ENCODE peak calls at places on chromosomes 12 and 14, in four cellular contexts. One of them, this sample, is unnamed.

GRCh38 chr12:64670039-64670438 is 59.7 kb downstream of the RASSF3 start:
- DNase-seq in neural crest cell: no peak
- DNase-seq in activated CD4-positive, alpha-beta T cell treated with anti-CD3 and anti-CD28 coated beads for 48 hours: no peak
- DNase-seq in activated T-cell treated with anti-CD3 and anti-CD28 coated beads, Interleukin-2, amount 50 U/mL, for 1 hour: no peak
- DNase-seq in this sample: peak

GRCh38 chr12:131882804-131883520 is 11.5 kb upstream of the ULK1 start:
- DNase-seq in neural crest cell: no peak
- DNase-seq in activated CD4-positive, alpha-beta T cell treated with anti-CD3 and anti-CD28 coated beads for 48 hours: no peak
- DNase-seq in activated T-cell treated with anti-CD3 and anti-CD28 coated beads, Interleukin-2, amount 50 U/mL, for 1 hour: no peak
- DNase-seq in this sample: no peak

GRCh38 chr12:32240833-32241232 is 134.2 kb downstream of the BICD1 start:
- DNase-seq in neural crest cell: no peak
- DNase-seq in activated CD4-positive, alpha-beta T cell treated with anti-CD3 and anti-CD28 coated beads for 48 hours: no peak
- DNase-seq in activated T-cell treated with anti-CD3 and anti-CD28 coated beads, Interleukin-2, amount 50 U/mL, for 1 hour: no peak
- DNase-seq in this sample: no peak

GRCh38 chr12:124705545-124706138 is 138.2 kb upstream of the NCOR2 start:
- DNase-seq in neural crest cell: no peak
- DNase-seq in activated CD4-positive, alpha-beta T cell treated with anti-CD3 and anti-CD28 coated beads for 48 hours: no peak
- DNase-seq in activated T-cell treated with anti-CD3 and anti-CD28 coated beads, Interleukin-2, amount 50 U/mL, for 1 hour: no peak
- DNase-seq in this sample: no peak

GRCh38 chr12:15788266-15789214 is 648 bp downstream of the EPS8 start:
- DNase-seq in neural crest cell: peak
- DNase-seq in activated CD4-positive, alpha-beta T cell treated with anti-CD3 and anti-CD28 coated beads for 48 hours: no peak
- DNase-seq in activated T-cell treated with anti-CD3 and anti-CD28 coated beads, Interleukin-2, amount 50 U/mL, for 1 hour: no peak
- DNase-seq in this sample: peak

GRCh38 chr12:132275110-132275531 is 54.3 kb downstream of the GALNT9 start:
- DNase-seq in neural crest cell: peak
- DNase-seq in activated CD4-positive, alpha-beta T cell treated with anti-CD3 and anti-CD28 coated beads for 48 hours: no peak
- DNase-seq in activated T-cell treated with anti-CD3 and anti-CD28 coated beads, Interleukin-2, amount 50 U/mL, for 1 hour: no peak
- DNase-seq in this sample: no peak

GRCh38 chr12:100234166-100234565 is 32.7 kb downstream of the DEPDC4 start:
- DNase-seq in neural crest cell: no peak
- DNase-seq in activated CD4-positive, alpha-beta T cell treated with anti-CD3 and anti-CD28 coated beads for 48 hours: no peak
- DNase-seq in activated T-cell treated with anti-CD3 and anti-CD28 coated beads, Interleukin-2, amount 50 U/mL, for 1 hour: no peak
- DNase-seq in this sample: no peak

GRCh38 chr12:84994436-84994835 is 41.6 kb downstream of the TSPAN19 start:
- DNase-seq in neural crest cell: no peak
- DNase-seq in activated CD4-positive, alpha-beta T cell treated with anti-CD3 and anti-CD28 coated beads for 48 hours: no peak
- DNase-seq in activated T-cell treated with anti-CD3 and anti-CD28 coated beads, Interleukin-2, amount 50 U/mL, for 1 hour: no peak
- DNase-seq in this sample: no peak

GRCh38 chr12:93785262-93786010 is 108.3 kb downstream of the CRADD start:
- DNase-seq in neural crest cell: no peak
- DNase-seq in activated CD4-positive, alpha-beta T cell treated with anti-CD3 and anti-CD28 coated beads for 48 hours: peak
- DNase-seq in activated T-cell treated with anti-CD3 and anti-CD28 coated beads, Interleukin-2, amount 50 U/mL, for 1 hour: peak
- DNase-seq in this sample: peak

GRCh38 chr12:10590976-10591375 is 22.4 kb downstream of the MAGOHB start:
- DNase-seq in neural crest cell: no peak
- DNase-seq in activated CD4-positive, alpha-beta T cell treated with anti-CD3 and anti-CD28 coated beads for 48 hours: no peak
- DNase-seq in activated T-cell treated with anti-CD3 and anti-CD28 coated beads, Interleukin-2, amount 50 U/mL, for 1 hour: no peak
- DNase-seq in this sample: no peak

GRCh38 chr14:100398044-100398443 is 74.9 kb downstream of the SLC25A47 start:
- DNase-seq in neural crest cell: no peak
- DNase-seq in activated CD4-positive, alpha-beta T cell treated with anti-CD3 and anti-CD28 coated beads for 48 hours: no peak
- DNase-seq in activated T-cell treated with anti-CD3 and anti-CD28 coated beads, Interleukin-2, amount 50 U/mL, for 1 hour: no peak
- DNase-seq in this sample: no peak